ENCODE peak calls at places on chromosomes 5 and 9, in ten cellular contexts. N is foreskin fibroblast; S is NCI-H510A treated with DMSO at 0.1 percent for 48 hours; K is hypothalamus; X is MM.1S; B is activated CD8-positive, alpha-beta memory T cell treated with anti-CD3 and anti-CD28 coated beads for 48 hours; O is A549; T is Right ventricle myocardium superior; J is activated T-helper 1 cell treated with Interleukin-2 at 50 U/mL for 16 hours; U is left cardiac atrium. M is an unnamed sample.
A peak's percentile ranks its signal among the peaks of the same experiment; 100 is the strongest.

GRCh38 chr5:58108507-58108906 is 351.4 kb downstream of the PLK2 start:
- DNase-seq in N (peak; percentile 9), S (no peak), K (no peak), X (no peak), B (no peak), O (no peak), T (no peak), J (no peak), U (no peak), M (no peak)

GRCh38 chr5:149125386-149125891 is 15.9 kb upstream of the ABLIM3 start:
- DNase-seq in N (no peak), S (peak; percentile 74), K (no peak), X (no peak), B (no peak), O (no peak), T (no peak), J (no peak), U (no peak), M (no peak)

GRCh38 chr5:72559866-72560766 is 52.9 kb upstream of the ZNF366 start:
- DNase-seq in N (peak; percentile 14), S (no peak), K (no peak), X (no peak), B (no peak), O (no peak), T (no peak), J (no peak), U (peak; percentile 26), M (no peak)

GRCh38 chr5:110333384-110333783 is 393.1 kb downstream of the TMEM232 start:
- DNase-seq in N (no peak), S (no peak), K (no peak), X (no peak), B (no peak), O (peak; percentile 4), T (no peak), J (no peak), U (no peak), M (no peak)

GRCh38 chr5:1911773-1912235 is 29.1 kb upstream of the IRX4 start:
- DNase-seq in N (no peak), S (no peak), K (no peak), X (no peak), B (no peak), O (no peak), T (no peak), J (no peak), U (no peak), M (no peak)

GRCh38 chr5:79845448-79846197 is 145.4 kb downstream of the MTX3 start:
- DNase-seq in N (peak; percentile 87), S (no peak), K (no peak), X (no peak), B (no peak), O (no peak), T (no peak), J (no peak), U (no peak), M (peak; percentile 21)

GRCh38 chr5:59079622-59080620 is 497.0 kb downstream of the RAB3C start:
- DNase-seq in N (peak; percentile 97), S (no peak), K (no peak), X (no peak), B (no peak), O (peak; percentile 86), T (no peak), J (no peak), U (no peak), M (no peak)

GRCh38 chr5:182126-182525 is 9.2 kb upstream of the LRRC14B start:
- DNase-seq in N (no peak), S (no peak), K (no peak), X (no peak), B (no peak), O (no peak), T (peak; percentile 31), J (no peak), U (no peak), M (no peak)

GRCh38 chr5:137342764-137343163 is 156.4 kb downstream of the SPOCK1 start:
- DNase-seq in N (no peak), S (no peak), K (no peak), X (no peak), B (no peak), O (no peak), T (no peak), J (no peak), U (no peak), M (no peak)

GRCh38 chr5:67878911-67879310 is 336.6 kb upstream of the PIK3R1 start:
- DNase-seq in N (peak; percentile 25), S (no peak), K (no peak), X (no peak), B (no peak), O (no peak), T (no peak), J (no peak), U (no peak), M (no peak)

GRCh38 chr5:10227396-10227795 is 22.3 kb downstream of the ATPSCKMT start:
- DNase-seq in N (peak; percentile 56), S (no peak), K (no peak), X (no peak), B (no peak), O (no peak), T (no peak), J (no peak), U (no peak), M (no peak)

GRCh38 chr5:123119334-123119986 is 30.4 kb downstream of the PRDM6 start:
- DNase-seq in N (peak; percentile 13), S (no peak), K (no peak), X (no peak), B (no peak), O (peak; percentile 75), T (no peak), J (no peak), U (no peak), M (no peak)

GRCh38 chr5:1161832-1162229 is 39.6 kb upstream of the SLC6A19 start:
- DNase-seq in N (no peak), S (no peak), K (peak; percentile 31), X (no peak), B (no peak), O (no peak), T (peak; percentile 89), J (no peak), U (peak; percentile 69), M (no peak)

GRCh38 chr5:68962632-68963484 is 131.0 kb upstream of the SLC30A5 start:
- DNase-seq in N (peak; percentile 84), S (peak; percentile 57), K (no peak), X (peak; percentile 9), B (no peak), O (peak; percentile 64), T (peak; percentile 54), J (no peak), U (peak; percentile 56), M (no peak)

GRCh38 chr9:32706004-32706749 is 70.7 kb upstream of the TAF1L start:
- DNase-seq in N (no peak), S (no peak), K (no peak), X (no peak), B (no peak), O (no peak), T (no peak), J (no peak), U (no peak), M (no peak)

M was measured in activated T-helper 2 cell treated with anti-CD3 and anti-CD28 coated beads, Interferon-gamma antibody, Interleukin-2, Interleukin-4, amounts not matched to agents 10 μg/mL and 5 μg/mL and 100 μg/mL, durations not matched to agents 14 hours and 24 hours and 36 hours.